ENCODE peak calls at places on chromosomes 6 and 20, in four cellular contexts. One of them, this sample, is unnamed.

GRCh38 chr6:102793752-102794151 is 1400.2 kb downstream of the GRIK2 start:
- DNase-seq in A549: no peak
- DNase-seq in endothelial cell of umbilical vein: no peak
- DNase-seq in CD4-positive, alpha-beta memory T cell: no peak
- DNase-seq in this sample: no peak

GRCh38 chr6:144007779-144008500 is at the start of gene PLAGL1:
- DNase-seq in A549: peak
- DNase-seq in endothelial cell of umbilical vein: peak
- DNase-seq in CD4-positive, alpha-beta memory T cell: peak
- DNase-seq in this sample: peak

GRCh38 chr6:63897459-63897858 is 261.9 kb downstream of the PHF3 start:
- DNase-seq in A549: no peak
- DNase-seq in endothelial cell of umbilical vein: no peak
- DNase-seq in CD4-positive, alpha-beta memory T cell: no peak
- DNase-seq in this sample: peak

GRCh38 chr20:37673429-37673828 is 20.4 kb upstream of the CTNNBL1 start:
- DNase-seq in A549: no peak
- DNase-seq in endothelial cell of umbilical vein: no peak
- DNase-seq in CD4-positive, alpha-beta memory T cell: no peak
- DNase-seq in this sample: no peak

GRCh38 chr20:41260734-41261220 is 56.8 kb downstream of the ZHX3 start:
- DNase-seq in A549: no peak
- DNase-seq in endothelial cell of umbilical vein: peak
- DNase-seq in CD4-positive, alpha-beta memory T cell: no peak
- DNase-seq in this sample: no peak

GRCh38 chr6:121865811-121866210 is 430.4 kb downstream of the GJA1 start:
- DNase-seq in A549: no peak
- DNase-seq in endothelial cell of umbilical vein: no peak
- DNase-seq in CD4-positive, alpha-beta memory T cell: no peak
- DNase-seq in this sample: no peak

GRCh38 chr6:163180874-163181541 is 233.5 kb upstream of the QKI start:
- DNase-seq in A549: peak
- DNase-seq in endothelial cell of umbilical vein: peak
- DNase-seq in CD4-positive, alpha-beta memory T cell: no peak
- DNase-seq in this sample: peak

GRCh38 chr6:132147530-132148011 is 196.4 kb upstream of the CCN2 start:
- DNase-seq in A549: no peak
- DNase-seq in endothelial cell of umbilical vein: no peak
- DNase-seq in CD4-positive, alpha-beta memory T cell: no peak
- DNase-seq in this sample: peak

GRCh38 chr20:31824554-31825313 is 5.6 kb downstream of the MYLK2 start:
- DNase-seq in A549: no peak
- DNase-seq in endothelial cell of umbilical vein: no peak
- DNase-seq in CD4-positive, alpha-beta memory T cell: no peak
- DNase-seq in this sample: no peak

GRCh38 chr6:99151634-99152344 is 197.7 kb downstream of the FAXC start:
- DNase-seq in A549: peak
- DNase-seq in endothelial cell of umbilical vein: peak
- DNase-seq in CD4-positive, alpha-beta memory T cell: no peak
- DNase-seq in this sample: peak

GRCh38 chr20:53334861-53335260 is 258.8 kb downstream of the ZNF217 start:
- DNase-seq in A549: no peak
- DNase-seq in endothelial cell of umbilical vein: no peak
- DNase-seq in CD4-positive, alpha-beta memory T cell: no peak
- DNase-seq in this sample: no peak

GRCh38 chr20:36344517-36345132 is 38.5 kb downstream of the DLGAP4 start:
- DNase-seq in A549: peak
- DNase-seq in endothelial cell of umbilical vein: peak
- DNase-seq in CD4-positive, alpha-beta memory T cell: peak
- DNase-seq in this sample: peak

GRCh38 chr6:71852951-71853350 is 33.4 kb upstream of the RIMS1 start:
- DNase-seq in A549: no peak
- DNase-seq in endothelial cell of umbilical vein: no peak
- DNase-seq in CD4-positive, alpha-beta memory T cell: no peak
- DNase-seq in this sample: no peak

GRCh38 chr6:29887819-29888581 is 54.3 kb upstream of the HLA-A start:
- DNase-seq in A549: no peak
- DNase-seq in endothelial cell of umbilical vein: peak
- DNase-seq in CD4-positive, alpha-beta memory T cell: peak
- DNase-seq in this sample: peak

GRCh38 chr20:36573798-36574277 is 441 bp downstream of the TGIF2 start:
- DNase-seq in A549: no peak
- DNase-seq in endothelial cell of umbilical vein: peak
- DNase-seq in CD4-positive, alpha-beta memory T cell: no peak
- DNase-seq in this sample: peak

GRCh38 chr6:25387921-25388320 is 108.7 kb downstream of the CARMIL1 start:
- DNase-seq in A549: no peak
- DNase-seq in endothelial cell of umbilical vein: no peak
- DNase-seq in CD4-positive, alpha-beta memory T cell: no peak
- DNase-seq in this sample: no peak

GRCh38 chr20:18496042-18496441 is 983 bp downstream of the RBBP9 start:
- DNase-seq in A549: no peak
- DNase-seq in endothelial cell of umbilical vein: peak
- DNase-seq in CD4-positive, alpha-beta memory T cell: no peak
- DNase-seq in this sample: peak

GRCh38 chr6:124987291-124987690 is 25.1 kb downstream of the RNF217 start:
- DNase-seq in A549: no peak
- DNase-seq in endothelial cell of umbilical vein: no peak
- DNase-seq in CD4-positive, alpha-beta memory T cell: no peak
- DNase-seq in this sample: no peak

GRCh38 chr20:16588241-16588640 is 15.0 kb upstream of the KIF16B start:
- DNase-seq in A549: no peak
- DNase-seq in endothelial cell of umbilical vein: no peak
- DNase-seq in CD4-positive, alpha-beta memory T cell: no peak
- DNase-seq in this sample: no peak

GRCh38 chr6:45423901-45424627 is 46.3 kb upstream of the SUPT3H start:
- DNase-seq in A549: no peak
- DNase-seq in endothelial cell of umbilical vein: no peak
- DNase-seq in CD4-positive, alpha-beta memory T cell: no peak
- DNase-seq in this sample: peak

GRCh38 chr6:135667694-135668455 is 170.3 kb upstream of the AHI1 start:
- DNase-seq in A549: peak
- DNase-seq in endothelial cell of umbilical vein: peak
- DNase-seq in CD4-positive, alpha-beta memory T cell: no peak
- DNase-seq in this sample: peak

GRCh38 chr20:47349365-47350180 is 6.9 kb downstream of the ZMYND8 start:
- DNase-seq in A549: no peak
- DNase-seq in endothelial cell of umbilical vein: peak
- DNase-seq in CD4-positive, alpha-beta memory T cell: no peak
- DNase-seq in this sample: no peak

GRCh38 chr20:47346172-47346571 is 10.3 kb downstream of the ZMYND8 start:
- DNase-seq in A549: no peak
- DNase-seq in endothelial cell of umbilical vein: no peak
- DNase-seq in CD4-positive, alpha-beta memory T cell: no peak
- DNase-seq in this sample: no peak

GRCh38 chr20:47350181-47350550 is 6.3 kb downstream of the ZMYND8 start:
- DNase-seq in A549: no peak
- DNase-seq in endothelial cell of umbilical vein: no peak
- DNase-seq in CD4-positive, alpha-beta memory T cell: peak
- DNase-seq in this sample: no peak

GRCh38 chr20:47348539-47349142 is 7.9 kb downstream of the ZMYND8 start:
- DNase-seq in A549: no peak
- DNase-seq in endothelial cell of umbilical vein: peak
- DNase-seq in CD4-positive, alpha-beta memory T cell: no peak
- DNase-seq in this sample: peak

DNA sequence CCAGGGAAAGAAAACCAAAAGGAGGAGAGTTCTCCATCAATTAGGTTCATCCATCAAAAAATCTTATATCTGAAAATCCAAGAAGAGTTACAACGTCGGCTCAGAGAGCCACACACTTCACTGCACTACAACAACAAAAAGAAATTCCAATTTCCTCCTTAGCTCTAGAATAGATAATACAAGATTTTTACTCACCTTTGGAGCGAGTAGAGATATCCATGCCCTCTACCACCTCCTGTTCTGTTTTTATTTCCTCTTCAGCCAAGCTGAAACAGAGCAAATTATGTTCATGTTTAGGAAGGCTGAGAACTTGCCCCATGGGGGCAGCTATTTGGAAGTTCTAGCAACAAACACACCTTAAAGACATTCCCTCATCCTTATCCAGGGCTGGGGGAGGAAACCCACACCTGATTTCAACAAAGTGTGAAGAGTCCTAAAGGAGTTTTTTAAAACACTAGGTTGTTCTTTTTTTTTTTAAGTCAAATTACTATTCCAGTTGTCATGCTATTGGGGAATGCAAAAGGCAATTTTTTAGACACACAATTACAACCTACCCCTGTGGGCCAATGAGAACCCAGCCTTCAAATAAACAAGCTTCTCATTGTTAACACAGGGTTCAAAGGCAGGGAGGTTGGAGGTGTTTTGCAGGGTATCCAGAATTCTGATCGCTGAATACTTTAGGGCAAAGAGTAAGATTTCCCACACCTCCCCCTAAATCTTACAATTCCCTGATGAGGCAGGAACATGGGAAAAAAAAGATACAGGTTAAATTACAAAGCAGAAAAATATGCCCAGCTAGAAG is 8.6 kb downstream of the ZMYND8 start:
- DNase-seq in A549: no peak
- DNase-seq in endothelial cell of umbilical vein: no peak
- DNase-seq in CD4-positive, alpha-beta memory T cell: no peak
- DNase-seq in this sample: no peak
- H3K27ac ChIP-seq in A549: peak
- H3K27ac ChIP-seq in endothelial cell of umbilical vein: peak
- H3K27ac ChIP-seq in CD4-positive, alpha-beta memory T cell: no peak
- H3K27ac ChIP-seq in this sample: peak

GRCh38 chr6:160972111-160972510 is 19.5 kb upstream of the MAP3K4 start:
- DNase-seq in A549: no peak
- DNase-seq in endothelial cell of umbilical vein: no peak
- DNase-seq in CD4-positive, alpha-beta memory T cell: no peak
- DNase-seq in this sample: peak
- H3K27ac ChIP-seq in A549: no peak
- H3K27ac ChIP-seq in endothelial cell of umbilical vein: no peak
- H3K27ac ChIP-seq in CD4-positive, alpha-beta memory T cell: no peak
- H3K27ac ChIP-seq in this sample: no peak

DNA sequence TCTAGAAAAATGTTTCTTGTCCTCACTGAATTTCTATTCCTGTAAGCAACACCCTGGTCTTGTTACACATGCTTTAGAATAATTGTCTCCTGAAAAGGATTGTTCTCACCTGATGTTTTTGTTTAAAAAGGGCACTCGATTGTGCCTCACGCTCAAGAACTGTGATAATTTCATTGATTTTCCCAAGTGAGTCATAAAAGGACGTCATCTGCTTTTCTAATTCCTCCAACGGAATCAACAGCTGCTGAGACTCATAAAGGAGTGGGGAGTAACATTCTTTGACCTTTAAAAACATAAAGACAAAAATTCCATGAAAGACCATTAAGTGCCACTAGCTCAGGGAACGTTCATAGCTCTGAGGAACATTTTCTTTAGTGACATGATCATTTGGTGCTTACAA is 178.5 kb downstream of the SYNE1 start:
- DNase-seq in A549: no peak
- DNase-seq in endothelial cell of umbilical vein: peak
- DNase-seq in CD4-positive, alpha-beta memory T cell: no peak
- DNase-seq in this sample: no peak
- H3K27ac ChIP-seq in A549: no peak
- H3K27ac ChIP-seq in endothelial cell of umbilical vein: no peak
- H3K27ac ChIP-seq in CD4-positive, alpha-beta memory T cell: no peak
- H3K27ac ChIP-seq in this sample: no peak

GRCh38 chr20:50371878-50372769 is 138.1 kb upstream of the PTPN1 start:
- DNase-seq in A549: no peak
- DNase-seq in endothelial cell of umbilical vein: no peak
- DNase-seq in CD4-positive, alpha-beta memory T cell: no peak
- DNase-seq in this sample: no peak

GRCh38 chr20:50373674-50374286 is 136.4 kb upstream of the PTPN1 start:
- DNase-seq in A549: peak
- DNase-seq in endothelial cell of umbilical vein: no peak
- DNase-seq in CD4-positive, alpha-beta memory T cell: no peak
- DNase-seq in this sample: no peak

GRCh38 chr20:50374541-50375078 is 135.6 kb upstream of the PTPN1 start:
- DNase-seq in A549: no peak
- DNase-seq in endothelial cell of umbilical vein: no peak
- DNase-seq in CD4-positive, alpha-beta memory T cell: no peak
- DNase-seq in this sample: no peak

GRCh38 chr20:50370036-50370566 is 140.1 kb upstream of the PTPN1 start:
- DNase-seq in A549: no peak
- DNase-seq in endothelial cell of umbilical vein: no peak
- DNase-seq in CD4-positive, alpha-beta memory T cell: no peak
- DNase-seq in this sample: no peak

DNA sequence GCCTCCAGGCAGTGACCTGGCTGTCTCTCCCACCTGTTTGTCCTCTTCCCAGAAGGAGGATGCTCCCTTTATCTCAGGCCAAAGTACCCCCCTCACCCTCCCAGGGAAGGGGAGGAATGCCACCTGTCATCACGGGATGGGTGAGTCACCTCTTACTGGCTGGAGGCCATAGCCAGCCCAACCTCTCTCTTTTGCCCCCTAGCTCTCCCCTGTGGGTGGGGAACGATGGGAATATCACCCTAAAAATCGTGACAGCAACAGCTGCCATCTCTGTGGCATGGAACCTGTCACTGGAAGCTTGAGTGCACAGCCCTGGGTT is 137.5 kb upstream of the PTPN1 start:
- DNase-seq in A549: peak
- DNase-seq in endothelial cell of umbilical vein: peak
- DNase-seq in CD4-positive, alpha-beta memory T cell: no peak
- DNase-seq in this sample: no peak
- H3K27ac ChIP-seq in A549: peak
- H3K27ac ChIP-seq in endothelial cell of umbilical vein: no peak
- H3K27ac ChIP-seq in CD4-positive, alpha-beta memory T cell: no peak
- H3K27ac ChIP-seq in this sample: no peak

DNA sequence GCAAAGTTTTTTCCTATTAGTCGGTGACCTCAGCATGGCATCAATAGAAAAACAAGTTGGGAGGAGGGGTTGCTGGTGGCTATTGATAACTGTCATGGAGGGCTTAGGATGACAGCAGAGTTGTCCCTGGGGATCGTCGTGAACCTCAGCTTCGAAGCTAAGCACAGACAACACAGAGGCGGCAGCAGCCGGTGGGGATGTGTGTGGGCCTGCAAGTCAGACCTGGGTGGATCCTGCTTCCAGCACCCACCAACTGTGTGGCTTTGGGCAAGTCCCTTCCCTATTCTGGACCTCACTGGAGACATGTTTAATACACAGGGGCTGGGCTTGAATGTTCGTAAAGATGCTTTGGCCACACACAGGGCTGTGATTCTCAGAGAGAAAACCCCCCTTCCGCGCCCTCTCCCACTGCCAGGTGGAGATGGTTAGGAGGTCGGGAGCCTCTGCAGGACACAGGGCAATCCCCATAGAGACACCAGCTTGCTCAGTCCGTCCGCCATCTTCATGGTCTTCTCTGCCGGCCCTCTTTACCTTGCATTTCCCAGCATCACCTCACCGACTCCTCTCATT is 83.1 kb upstream of the TOX2 start:
- DNase-seq in A549: no peak
- DNase-seq in endothelial cell of umbilical vein: no peak
- DNase-seq in CD4-positive, alpha-beta memory T cell: no peak
- DNase-seq in this sample: no peak
- H3K27ac ChIP-seq in A549: no peak
- H3K27ac ChIP-seq in endothelial cell of umbilical vein: no peak
- H3K27ac ChIP-seq in CD4-positive, alpha-beta memory T cell: no peak
- H3K27ac ChIP-seq in this sample: no peak

This sample was measured in mesenchymal stem cell.